ENCODE peak calls at places on chromosomes 1 and 21, in ten cellular contexts. P, T, A, K, I, U, L, S, G and Y are unnamed samples.

GRCh38 chr1:62437273-62437945 is 560 bp downstream of the USP1 start:
- DNase-seq in L (no peak), P (no peak), I (no peak), G (no peak), S (no peak), K (no peak), T (no peak), A (peak), U (no peak), Y (no peak)

GRCh38 chr1:183932412-183932811 is 105.1 kb downstream of the COLGALT2 start:
- DNase-seq in L (peak), P (peak), K (peak), T (no peak), I (peak), S (no peak), U (no peak), G (no peak), A (no peak), Y (no peak)

GRCh38 chr1:77975386-77975785 is 3.5 kb downstream of the FUBP1 start:
- DNase-seq in U (no peak), K (no peak), T (no peak), S (no peak), L (no peak), A (no peak), I (no peak), P (no peak), G (no peak), Y (no peak)

GRCh38 chr21:33273044-33273443 is 6.9 kb downstream of the IL10RB start:
- DNase-seq in A (no peak), U (no peak), L (peak), I (no peak), P (no peak), G (no peak), S (no peak), T (no peak), K (no peak), Y (no peak)

GRCh38 chr1:156618853-156619581 is at the start of gene HAPLN2:
- DNase-seq in P (no peak), L (no peak), G (no peak), S (no peak), I (no peak), U (peak), A (peak), K (no peak), T (no peak), Y (no peak)

GRCh38 chr1:1426961-1427934 is 6.2 kb upstream of the ANKRD65 start:
- DNase-seq in A (peak), G (no peak), I (no peak), T (no peak), S (no peak), L (no peak), P (no peak), U (peak), K (no peak), Y (no peak)

GRCh38 chr1:25786887-25787286 is 13.1 kb upstream of the SELENON start:
- DNase-seq in T (no peak), A (no peak), S (no peak), U (no peak), I (no peak), P (no peak), L (no peak), K (no peak), G (no peak), Y (no peak)

GRCh38 chr1:6105218-6105679 is 59.6 kb downstream of the KCNAB2 start:
- DNase-seq in U (no peak), S (no peak), T (no peak), K (no peak), P (no peak), I (no peak), A (no peak), L (no peak), G (no peak), Y (no peak)

GRCh38 chr1:10674700-10675598 is 121.5 kb downstream of the CASZ1 start:
- DNase-seq in G (no peak), I (no peak), A (no peak), P (no peak), S (no peak), L (no peak), T (no peak), U (no peak), K (no peak), Y (no peak)

GRCh38 chr21:45416619-45417018 is 11.7 kb downstream of the COL18A1 start:
- DNase-seq in P (no peak), L (no peak), T (no peak), G (no peak), A (peak), I (no peak), U (no peak), S (no peak), K (no peak), Y (no peak)

GRCh38 chr1:207049974-207050391 is 1.0 kb downstream of the YOD1 start:
- DNase-seq in K (no peak), S (peak), A (peak), I (no peak), G (peak), P (peak), T (peak), U (no peak), L (no peak), Y (no peak)

GRCh38 chr1:165773324-165773965 is 4.8 kb upstream of the TMCO1 start:
- DNase-seq in I (no peak), T (no peak), L (peak), K (peak), U (no peak), A (no peak), G (no peak), P (no peak), S (no peak), Y (peak)

GRCh38 chr21:29656504-29657227 is 283.1 kb downstream of the GRIK1 start:
- DNase-seq in G (no peak), T (no peak), I (no peak), K (peak), S (no peak), U (no peak), P (no peak), A (no peak), L (no peak), Y (peak)

GRCh38 chr1:5765465-5765864 is 226.8 kb downstream of the NPHP4 start:
- DNase-seq in I (no peak), K (no peak), T (no peak), G (no peak), L (no peak), A (no peak), P (no peak), U (no peak), S (no peak), Y (no peak)

GRCh38 chr1:105830614-105831146 is 1225.8 kb upstream of the PRMT6 start:
- DNase-seq in K (no peak), P (no peak), U (no peak), G (no peak), I (no peak), L (no peak), A (no peak), T (no peak), S (no peak), Y (no peak)

GRCh38 chr1:204560590-204560989 is 44.4 kb downstream of the MDM4 start:
- DNase-seq in U (no peak), P (no peak), G (no peak), A (peak), T (peak), I (no peak), K (no peak), L (peak), S (no peak), Y (no peak)

GRCh38 chr1:8398086-8398485 is 80.2 kb downstream of the SLC45A1 start:
- DNase-seq in T (no peak), A (no peak), P (no peak), S (no peak), K (no peak), U (no peak), G (no peak), I (no peak), L (no peak), Y (no peak)

GRCh38 chr1:82491301-82491986 is 690.7 kb downstream of the ADGRL2 start:
- DNase-seq in T (no peak), I (peak), G (no peak), U (no peak), P (no peak), S (no peak), K (peak), L (no peak), A (no peak), Y (peak)

GRCh38 chr1:182889997-182890396 is 50.9 kb downstream of the DHX9 start:
- DNase-seq in K (no peak), I (no peak), P (no peak), A (peak), T (no peak), L (no peak), S (no peak), U (no peak), G (no peak), Y (no peak)

GRCh38 chr1:55441474-55441873 is 226.3 kb upstream of the USP24 start:
- DNase-seq in S (no peak), L (no peak), A (no peak), T (no peak), U (no peak), G (no peak), I (no peak), P (no peak), K (no peak), Y (no peak)

GRCh38 chr1:222010306-222010705 is 268.4 kb upstream of the DUSP10 start:
- DNase-seq in I (no peak), L (no peak), T (no peak), K (no peak), S (no peak), A (no peak), P (no peak), G (peak), U (no peak), Y (no peak)

GRCh38 chr1:203544485-203544884 is 50.5 kb downstream of the OPTC start:
- DNase-seq in K (no peak), S (no peak), I (no peak), T (no peak), G (no peak), U (no peak), L (no peak), A (peak), P (no peak), Y (no peak)

GRCh38 chr21:25717491-25718139 is 17.1 kb downstream of the ATP5PF start:
- DNase-seq in G (no peak), K (no peak), A (peak), T (no peak), S (no peak), P (no peak), U (no peak), L (no peak), I (no peak), Y (no peak)

GRCh38 chr1:88980918-88981317 is 11.5 kb downstream of the KYAT3 start:
- DNase-seq in K (no peak), I (no peak), U (no peak), P (no peak), L (no peak), G (no peak), A (no peak), T (no peak), S (no peak), Y (no peak)

GRCh38 chr1:12539705-12540579 is 78.1 kb downstream of the DHRS3 start:
- DNase-seq in T (no peak), U (no peak), P (peak), A (peak), S (no peak), I (peak), L (peak), G (no peak), K (peak), Y (peak)

GRCh38 chr1:8435569-8436071 is 117.7 kb downstream of the SLC45A1 start:
- DNase-seq in U (no peak), I (no peak), P (no peak), S (no peak), T (peak), A (no peak), L (no peak), K (no peak), G (no peak), Y (no peak)

GRCh38 chr21:34274001-34274400 is 89.8 kb upstream of the KCNE2 start:
- DNase-seq in K (no peak), I (no peak), T (no peak), S (no peak), A (no peak), L (peak), P (no peak), U (no peak), G (no peak), Y (no peak)

GRCh38 chr1:86988835-86989234 is 74.4 kb downstream of the HS2ST1 start:
- DNase-seq in S (no peak), A (no peak), U (no peak), T (no peak), L (no peak), K (no peak), G (no peak), I (no peak), P (no peak), Y (no peak)

GRCh38 chr1:94542088-94542671 is 621 bp upstream of the F3 start:
- DNase-seq in L (no peak), P (peak), T (no peak), I (peak), G (no peak), U (no peak), K (peak), A (peak), S (no peak), Y (no peak)

GRCh38 chr1:62070384-62071011 is 124.2 kb upstream of the L1TD1 start:
- DNase-seq in L (no peak), K (no peak), P (no peak), T (no peak), G (no peak), I (no peak), S (no peak), U (no peak), A (peak), Y (no peak)

GRCh38 chr1:115281143-115281542 is 56.9 kb downstream of the NGF start:
- DNase-seq in P (no peak), S (no peak), A (no peak), L (no peak), G (no peak), U (no peak), T (no peak), K (no peak), I (no peak), Y (no peak)

GRCh38 chr1:17545354-17545753 is 5.9 kb downstream of the ARHGEF10L start:
- DNase-seq in I (no peak), P (no peak), S (no peak), K (no peak), T (no peak), U (no peak), L (no peak), A (no peak), G (no peak), Y (peak)

GRCh38 chr1:94071391-94071790 is 49.6 kb downstream of the ABCA4 start:
- DNase-seq in T (no peak), I (no peak), P (no peak), K (no peak), U (no peak), A (no peak), L (no peak), G (no peak), S (no peak), Y (no peak)